ENCODE peak calls at places on chromosomes 1 and 21, in nine cellular contexts. R, L, A, X, C, W, D, B and E are unnamed samples.

GRCh38 chr1:160565568-160565967 is 13.7 kb downstream of the CD84 start:
- DNase-seq in B (no peak), R (no peak), L (peak), W (no peak), C (no peak), X (no peak), A (no peak), D (no peak), E (no peak)

GRCh38 chr1:29156543-29157268 is 25.0 kb downstream of the SRSF4 start:
- DNase-seq in A (no peak), X (no peak), C (peak), L (peak), D (no peak), W (peak), R (no peak), B (no peak), E (no peak)

GRCh38 chr1:17856496-17857108 is 101.5 kb downstream of the ACTL8 start:
- DNase-seq in X (no peak), W (no peak), A (no peak), R (no peak), C (no peak), B (no peak), D (no peak), L (no peak), E (no peak)

GRCh38 chr1:160123726-160124125 is 8.2 kb downstream of the ATP1A2 start:
- DNase-seq in C (no peak), L (no peak), D (no peak), R (no peak), X (no peak), W (no peak), B (no peak), A (no peak), E (no peak)

GRCh38 chr1:152037920-152038658 is 1.3 kb upstream of the S100A11 start:
- DNase-seq in L (no peak), X (no peak), R (no peak), C (no peak), W (no peak), B (no peak), D (no peak), A (no peak), E (no peak)

GRCh38 chr1:212852105-212852688 is 4.7 kb upstream of the SPATA45 start:
- DNase-seq in A (no peak), L (no peak), C (no peak), R (no peak), D (no peak), W (no peak), X (no peak), B (no peak), E (no peak)

GRCh38 chr1:159881930-159882839 is 17.8 kb downstream of the CFAP45 start:
- DNase-seq in W (peak), B (peak), X (no peak), L (peak), D (peak), R (no peak), C (peak), A (peak), E (peak)

GRCh38 chr1:109502368-109502851 is 7.1 kb downstream of the AMIGO1 start:
- DNase-seq in L (no peak), R (peak), X (peak), C (no peak), W (no peak), D (peak), A (no peak), B (no peak), E (no peak)

GRCh38 chr1:75589637-75590036 is 21.3 kb downstream of the SLC44A5 start:
- DNase-seq in A (no peak), W (no peak), L (no peak), B (no peak), X (no peak), D (no peak), C (no peak), R (no peak), E (no peak)

GRCh38 chr1:112840631-112841624 is 115.1 kb downstream of the SLC16A1 start:
- DNase-seq in D (no peak), L (no peak), R (no peak), C (no peak), B (no peak), W (no peak), X (no peak), A (peak), E (no peak)

GRCh38 chr1:243924588-243925349 is 74.7 kb upstream of the AKT3 start:
- DNase-seq in R (no peak), C (no peak), D (no peak), B (no peak), A (no peak), X (no peak), W (no peak), L (no peak), E (no peak)

GRCh38 chr1:118905671-118906070 is 82.5 kb downstream of the TBX15 start:
- DNase-seq in R (no peak), L (no peak), C (no peak), W (no peak), A (no peak), B (no peak), X (no peak), D (no peak), E (no peak)

GRCh38 chr21:41406340-41406739 is 19.7 kb upstream of the MX1 start:
- DNase-seq in L (no peak), C (no peak), W (no peak), R (no peak), B (no peak), X (no peak), D (no peak), A (no peak), E (no peak)

GRCh38 chr1:8213136-8213535 is 104.8 kb upstream of the SLC45A1 start:
- DNase-seq in B (no peak), R (no peak), L (no peak), A (no peak), W (no peak), C (no peak), D (no peak), X (no peak), E (no peak)

GRCh38 chr1:21447311-21447710 is 7.4 kb downstream of the NBPF3 start:
- DNase-seq in W (no peak), A (no peak), L (no peak), X (no peak), R (no peak), B (no peak), C (no peak), D (no peak), E (no peak)

GRCh38 chr1:163796394-163796821 is 474.7 kb downstream of the NUF2 start:
- DNase-seq in B (no peak), L (peak), W (no peak), X (no peak), D (no peak), R (no peak), A (no peak), C (peak), E (no peak)

GRCh38 chr1:193661385-193661784 is 475.0 kb upstream of the B3GALT2 start:
- DNase-seq in C (no peak), R (no peak), X (no peak), W (no peak), L (no peak), B (no peak), A (no peak), D (no peak), E (no peak)

GRCh38 chr1:68495532-68495931 is 1.4 kb downstream of the DEPDC1 start:
- DNase-seq in X (no peak), C (no peak), L (no peak), B (no peak), D (no peak), W (no peak), A (no peak), R (no peak), E (no peak)

GRCh38 chr1:112508242-112509004 is at the start of gene WNT2B:
- DNase-seq in A (no peak), D (peak), B (no peak), X (peak), W (peak), L (peak), R (peak), C (no peak), E (no peak)

GRCh38 chr1:16371725-16372124 is 4.7 kb downstream of the SZRD1 start:
- DNase-seq in D (no peak), B (no peak), W (no peak), C (peak), A (no peak), L (no peak), X (no peak), R (no peak), E (no peak)

GRCh38 chr21:41957991-41958766 is 4.4 kb upstream of the C2CD2 start:
- DNase-seq in C (peak), B (peak), D (no peak), W (no peak), A (peak), L (peak), R (no peak), X (no peak), E (no peak)

GRCh38 chr1:90370696-90371095 is 346.4 kb downstream of the BARHL2 start:
- DNase-seq in R (no peak), X (no peak), B (no peak), C (no peak), D (no peak), A (no peak), L (no peak), W (no peak), E (no peak)

GRCh38 chr1:178688244-178688643 is 36.8 kb upstream of the RALGPS2 start:
- DNase-seq in W (no peak), A (no peak), R (no peak), D (no peak), B (no peak), X (no peak), L (no peak), C (peak), E (no peak)

GRCh38 chr1:1033731-1034437 is 14.0 kb downstream of the AGRN start:
- DNase-seq in L (no peak), C (no peak), D (no peak), X (peak), B (no peak), R (no peak), W (no peak), A (no peak), E (no peak)

GRCh38 chr1:8408151-8408839 is 90.4 kb downstream of the SLC45A1 start:
- DNase-seq in W (no peak), A (no peak), D (no peak), X (no peak), L (peak), R (no peak), B (no peak), C (peak), E (no peak)

GRCh38 chr1:89953072-89953626 is 41.8 kb upstream of the ZNF326 start:
- DNase-seq in W (no peak), C (peak), B (no peak), R (no peak), A (no peak), L (peak), X (peak), D (no peak), E (no peak)

GRCh38 chr1:173300249-173301044 is 93.3 kb upstream of the TNFSF4 start:
- DNase-seq in R (no peak), B (no peak), C (no peak), L (no peak), X (no peak), D (no peak), W (no peak), A (no peak), E (no peak)

GRCh38 chr1:37477198-37477931 is 3.0 kb downstream of the ZC3H12A start:
- DNase-seq in D (peak), W (peak), X (peak), L (peak), A (peak), C (peak), B (no peak), R (peak), E (no peak)

GRCh38 chr1:18217398-18218043 is 109.9 kb downstream of the IGSF21 start:
- DNase-seq in A (peak), B (peak), L (no peak), C (peak), D (no peak), R (no peak), W (no peak), X (peak), E (no peak)

GRCh38 chr1:100485855-100486258 is 52.1 kb upstream of the GPR88 start:
- DNase-seq in B (no peak), D (no peak), C (no peak), A (no peak), X (no peak), W (no peak), L (no peak), R (no peak), E (no peak)

GRCh38 chr1:184624626-184625025 is 130.0 kb downstream of the EDEM3 start:
- DNase-seq in X (no peak), W (no peak), R (no peak), C (peak), L (no peak), A (no peak), B (no peak), D (no peak), E (no peak)

GRCh38 chr21:39196310-39196709 is 13.1 kb upstream of the PSMG1 start:
- DNase-seq in A (no peak), L (no peak), W (no peak), X (no peak), D (no peak), C (no peak), B (no peak), R (no peak), E (no peak)

GRCh38 chr1:47231314-47232186 is 475 bp downstream of the TAL1 start:
- DNase-seq in R (no peak), A (no peak), W (no peak), C (peak), X (peak), L (no peak), D (no peak), B (no peak), E (peak)